ENCODE peak calls at places on chromosomes 11 and 22, in seven cellular contexts. U is mesendoderm, P is H1, R is IMR-90, Z is neuronal stem cell, F is H9, X is trophoblast cell. S is an unnamed sample.

GRCh38 chr22:48820481-48821345 is 1007.0 kb downstream of the BRD1 start:
- DNase-seq in U (no peak), P (no peak), R (no peak), Z (no peak), F (no peak), X (no peak), S (no peak)

GRCh38 chr11:117703209-117703608 is 93.8 kb downstream of the DSCAML1 start:
- DNase-seq in U (peak), P (no peak), R (no peak), Z (no peak), F (no peak), X (no peak), S (no peak)

GRCh38 chr11:67482736-67483497 is at the start of gene AIP:
- DNase-seq in U (peak), P (peak), R (peak), Z (peak), F (peak), X (peak), S (peak)

GRCh38 chr22:21042978-21043855 is 2.5 kb upstream of the LRRC74B start:
- DNase-seq in U (no peak), P (no peak), R (no peak), Z (no peak), F (no peak), X (peak), S (peak)

GRCh38 chr11:67117667-67118058 is 1.4 kb upstream of the KDM2A start:
- DNase-seq in U (peak), P (peak), R (no peak), Z (no peak), F (peak), X (peak), S (no peak)

GRCh38 chr11:8838248-8838647 is 72.7 kb upstream of the AKIP1 start:
- DNase-seq in U (no peak), P (no peak), R (peak), Z (no peak), F (no peak), X (no peak), S (peak)

GRCh38 chr11:71330996-71331395 is 78.6 kb upstream of the SHANK2 start:
- DNase-seq in U (no peak), P (no peak), R (no peak), Z (no peak), F (no peak), X (no peak), S (no peak)

GRCh38 chr11:70467196-70468085 is 69.1 kb downstream of the CTTN start:
- DNase-seq in U (peak), P (peak), R (peak), Z (peak), F (no peak), X (peak), S (peak)

GRCh38 chr11:35362571-35362980 is 56.8 kb downstream of the SLC1A2 start:
- DNase-seq in U (peak), P (no peak), R (peak), Z (no peak), F (no peak), X (peak), S (no peak)

GRCh38 chr11:34825670-34826383 is 90.4 kb downstream of the APIP start:
- DNase-seq in U (no peak), P (no peak), R (no peak), Z (no peak), F (no peak), X (no peak), S (no peak)

GRCh38 chr11:2724653-2725366 is 25.0 kb upstream of the KCNQ1OT1 start:
- DNase-seq in U (no peak), P (no peak), R (no peak), Z (no peak), F (no peak), X (peak), S (no peak)

GRCh38 chr11:33935466-33935865 is 43.6 kb upstream of the LMO2 start:
- DNase-seq in U (no peak), P (no peak), R (no peak), Z (no peak), F (no peak), X (no peak), S (no peak)

GRCh38 chr11:128929991-128930390 is 12.7 kb downstream of the TP53AIP1 start:
- DNase-seq in U (peak), P (no peak), R (peak), Z (no peak), F (no peak), X (no peak), S (no peak)

GRCh38 chr11:10694481-10695239 is 1.1 kb upstream of the IRAG1 start:
- DNase-seq in U (no peak), P (no peak), R (peak), Z (no peak), F (no peak), X (no peak), S (peak)

GRCh38 chr11:133984828-133985227 is 28.1 kb upstream of the IGSF9B start:
- DNase-seq in U (no peak), P (no peak), R (no peak), Z (no peak), F (no peak), X (no peak), S (no peak)

GRCh38 chr11:92932023-92932422 is 37.4 kb upstream of the MTNR1B start:
- DNase-seq in U (peak), P (no peak), R (peak), Z (no peak), F (no peak), X (no peak), S (no peak)

DNA sequence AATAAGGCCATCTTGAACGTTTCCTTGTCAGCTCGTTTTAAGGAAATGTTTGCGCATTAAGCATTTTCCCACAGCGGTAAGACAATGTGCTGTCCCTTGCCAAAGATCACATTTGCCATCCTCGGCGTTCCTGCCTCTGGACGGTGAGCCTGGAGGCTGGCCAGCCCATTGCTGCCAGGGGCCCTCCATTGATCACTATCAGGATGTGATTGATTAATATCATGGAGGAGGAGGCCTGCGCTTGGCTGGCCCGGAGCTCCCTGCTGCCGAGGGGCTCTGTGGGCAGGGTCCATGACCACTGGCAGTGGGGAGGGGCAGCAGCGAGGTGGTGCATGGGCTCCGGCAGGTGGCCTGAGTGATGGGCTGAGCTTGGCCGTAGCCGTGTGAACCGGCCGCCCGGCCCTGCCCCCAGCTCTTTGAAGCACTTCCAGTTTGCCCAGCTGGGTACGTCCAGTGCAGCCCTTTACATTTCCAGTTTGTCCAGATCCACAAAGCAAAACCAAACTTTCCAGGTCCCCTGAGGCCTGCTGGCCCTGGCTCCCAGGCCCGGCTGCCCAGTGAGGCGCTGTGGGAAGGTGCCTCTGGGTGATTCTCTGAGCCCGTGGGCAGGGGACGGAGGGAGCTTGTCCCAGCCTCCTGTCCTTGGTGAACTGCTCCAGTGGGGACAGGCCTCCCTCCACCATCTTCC is 49.5 kb upstream of the SMIM38 start:
- DNase-seq in U (no peak), P (no peak), R (no peak), Z (no peak), F (no peak), X (peak), S (no peak)
- H3K4ac ChIP-seq in U (no peak), P (no peak), R (no peak), Z (peak), F (no peak), X (no peak), S (no peak)

GRCh38 chr11:115420524-115420923 is 83.7 kb downstream of the CADM1 start:
- DNase-seq in U (no peak), P (no peak), R (no peak), Z (no peak), F (no peak), X (no peak), S (no peak)

GRCh38 chr11:115418626-115419025 is 85.6 kb downstream of the CADM1 start:
- DNase-seq in U (no peak), P (no peak), R (no peak), Z (no peak), F (no peak), X (no peak), S (no peak)

GRCh38 chr11:115415939-115416338 is 88.3 kb downstream of the CADM1 start:
- DNase-seq in U (no peak), P (no peak), R (no peak), Z (no peak), F (no peak), X (no peak), S (no peak)

GRCh38 chr11:115421338-115422012 is 82.7 kb downstream of the CADM1 start:
- DNase-seq in U (no peak), P (no peak), R (no peak), Z (no peak), F (no peak), X (no peak), S (no peak)

GRCh38 chr11:115418081-115418480 is 86.1 kb downstream of the CADM1 start:
- DNase-seq in U (no peak), P (no peak), R (no peak), Z (no peak), F (no peak), X (no peak), S (no peak)
- H3K4ac ChIP-seq in U (no peak), P (no peak), R (no peak), Z (no peak), F (no peak), X (no peak), S (no peak)

GRCh38 chr22:22752199-22752555 is 107.8 kb downstream of the GGTLC2 start:
- DNase-seq in U (no peak), P (no peak), R (no peak), Z (no peak), F (no peak), X (no peak), S (no peak)
- H3K4ac ChIP-seq in U (no peak), P (no peak), R (no peak), Z (no peak), F (no peak), X (no peak), S (no peak)

GRCh38 chr22:44449683-44450425 is 48.2 kb downstream of the RTL6 start:
- DNase-seq in U (no peak), P (no peak), R (no peak), Z (no peak), F (no peak), X (no peak), S (no peak)
- H3K4ac ChIP-seq in U (no peak), P (no peak), R (peak), Z (no peak), F (no peak), X (no peak), S (no peak)

GRCh38 chr22:24582111-24582814 is 10.6 kb downstream of the LRRC75B start:
- DNase-seq in U (no peak), P (no peak), R (no peak), Z (no peak), F (no peak), X (no peak), S (no peak)
- H3K4ac ChIP-seq in U (no peak), P (no peak), R (no peak), Z (no peak), F (no peak), X (no peak), S (no peak)

GRCh38 chr11:114163231-114163631 is 103.7 kb downstream of the ZBTB16 start:
- DNase-seq in U (no peak), P (no peak), R (peak), Z (no peak), F (no peak), X (no peak), S (no peak)

GRCh38 chr11:114161486-114162250 is 102.2 kb downstream of the ZBTB16 start:
- DNase-seq in U (no peak), P (no peak), R (no peak), Z (no peak), F (no peak), X (no peak), S (no peak)

GRCh38 chr11:114164546-114164945 is 105.0 kb downstream of the ZBTB16 start:
- DNase-seq in U (no peak), P (no peak), R (no peak), Z (no peak), F (no peak), X (no peak), S (no peak)

GRCh38 chr11:114163830-114164401 is 104.4 kb downstream of the ZBTB16 start:
- DNase-seq in U (no peak), P (no peak), R (no peak), Z (no peak), F (no peak), X (no peak), S (peak)

GRCh38 chr11:114162719-114163123 is 103.2 kb downstream of the ZBTB16 start:
- DNase-seq in U (no peak), P (no peak), R (peak), Z (no peak), F (no peak), X (peak), S (peak)
- H3K4ac ChIP-seq in U (no peak), P (no peak), R (no peak), Z (no peak), F (no peak), X (no peak), S (peak)